ENCODE peak calls at places on chromosome 6, in five cellular contexts. X is NCI-H1694 treated with DMSO at 0.1 percent for 48 hours, M is GM04503, G is cardiac muscle cell, A is psoas muscle. L is an unnamed sample.

GRCh38 chr6:136921936-136922679 is at the start of gene SLC35D3:
- DNase-seq in G (peak), M (no peak), A (no peak), X (no peak), L (no peak)

GRCh38 chr6:163716690-163717089 is 302.2 kb downstream of the QKI start:
- DNase-seq in M (no peak), X (no peak), A (no peak), G (no peak), L (peak)

GRCh38 chr6:43736211-43736786 is 33.7 kb upstream of the VEGFA start:
- DNase-seq in X (no peak), A (no peak), G (no peak), M (no peak), L (no peak)

GRCh38 chr6:166478782-166479592 is 96.2 kb upstream of the MPC1 start:
- DNase-seq in A (no peak), X (no peak), G (no peak), M (no peak), L (no peak)

GRCh38 chr6:44508646-44509045 is 121.1 kb downstream of the CDC5L start:
- DNase-seq in X (no peak), M (no peak), A (no peak), G (no peak), L (no peak)

GRCh38 chr6:99614430-99615161 is 8.0 kb downstream of the PRDM13 start:
- DNase-seq in X (peak), M (no peak), G (no peak), A (no peak), L (no peak)

GRCh38 chr6:14453712-14454466 is 336.3 kb downstream of the CD83 start:
- DNase-seq in M (no peak), G (no peak), A (no peak), X (no peak), L (no peak)

GRCh38 chr6:85077098-85077497 is 312.7 kb upstream of the TBX18 start:
- DNase-seq in M (no peak), G (no peak), A (no peak), X (no peak), L (no peak)

GRCh38 chr6:56771189-56771588 is 128.5 kb upstream of the DST start:
- DNase-seq in G (no peak), M (no peak), X (no peak), A (no peak), L (no peak)

GRCh38 chr6:72950114-72950860 is 275.0 kb downstream of the KHDC1L start:
- DNase-seq in M (peak), G (peak), X (no peak), A (no peak), L (no peak)

GRCh38 chr6:47135772-47136171 is 93.6 kb upstream of the ADGRF1 start:
- DNase-seq in M (no peak), G (peak), X (no peak), A (no peak), L (no peak)

GRCh38 chr6:98525860-98526259 is 308.5 kb upstream of the POU3F2 start:
- DNase-seq in M (no peak), X (no peak), G (no peak), A (no peak), L (no peak)

GRCh38 chr6:159045826-159046225 is 1.0 kb upstream of the TAGAP start:
- DNase-seq in G (no peak), M (no peak), A (no peak), X (no peak), L (no peak)

GRCh38 chr6:74256387-74257180 is 560.6 kb downstream of the CD109 start:
- DNase-seq in X (no peak), M (no peak), A (no peak), G (no peak), L (no peak)

GRCh38 chr6:82094166-82094806 is 153.3 kb downstream of the IBTK start:
- DNase-seq in X (no peak), G (no peak), M (no peak), A (no peak), L (no peak)

GRCh38 chr6:72857791-72858190 is 235.9 kb downstream of the KCNQ5 start:
- DNase-seq in G (peak), A (no peak), M (peak), X (no peak), L (no peak)

GRCh38 chr6:150751296-150751695 is 114.2 kb upstream of the MTHFD1L start:
- DNase-seq in A (no peak), M (peak), X (no peak), G (peak), L (no peak)

GRCh38 chr6:36724514-36725385 is 27.1 kb downstream of the RAB44 start:
- DNase-seq in A (peak), M (no peak), X (peak), G (peak), L (no peak)

GRCh38 chr6:26327450-26328264 is 37.3 kb upstream of the BTN3A2 start:
- DNase-seq in A (no peak), X (peak), G (peak), M (no peak), L (peak)

GRCh38 chr6:26445934-26446667 is 5.8 kb downstream of the BTN3A3 start:
- DNase-seq in G (no peak), X (no peak), A (no peak), M (no peak), L (no peak)

GRCh38 chr6:44226368-44227137 is 3.2 kb downstream of the SLC29A1 start:
- DNase-seq in G (no peak), M (no peak), X (no peak), A (no peak), L (no peak)

GRCh38 chr6:137224890-137225198 is 5.7 kb upstream of the IFNGR1 start:
- DNase-seq in A (no peak), G (no peak), X (no peak), M (no peak), L (peak)

GRCh38 chr6:165675120-165675519 is 12.1 kb upstream of the PDE10A start:
- DNase-seq in X (no peak), M (no peak), A (no peak), G (no peak), L (no peak)

GRCh38 chr6:11215773-11216172 is 16.7 kb downstream of the NEDD9 start:
- DNase-seq in X (no peak), M (no peak), A (no peak), G (no peak), L (no peak)

GRCh38 chr6:37122861-37123260 is 47.1 kb upstream of the PIM1 start:
- DNase-seq in G (no peak), A (no peak), X (peak), M (no peak), L (no peak)

GRCh38 chr6:170152111-170152926 is 138.6 kb downstream of the DLL1 start:
- DNase-seq in X (no peak), G (no peak), M (no peak), A (peak), L (no peak)

GRCh38 chr6:42777126-42777822 is 4.6 kb upstream of the BICRAL start:
- DNase-seq in X (no peak), M (no peak), A (no peak), G (no peak), L (no peak)

L was measured in stimulated activated naive B cell treated with anti-CD40 and anti-IgM and Interleukin-4, amounts not matched to agents 10 μg/mL and 1 μg/mL and 100 μg/mL, for 72 hours.